ENCODE peak calls at places on chromosomes 6 and 20, in five cellular contexts. G, S, A, Q and H are unnamed samples.

GRCh38 chr6:15158821-15159619 is 86.8 kb upstream of the JARID2 start:
- DNase-seq in G (no peak), S (no peak), A (peak), Q (no peak), H (no peak)

GRCh38 chr6:127547909-127548649 is 28.9 kb upstream of the C6orf58 start:
- DNase-seq in G (peak), S (no peak), A (no peak), Q (peak), H (peak)

GRCh38 chr6:12008366-12009179 is 3.5 kb upstream of the HIVEP1 start:
- DNase-seq in G (peak), S (peak), A (peak), Q (peak), H (peak)

GRCh38 chr20:36248836-36249235 is 12.6 kb downstream of the AAR2 start:
- DNase-seq in G (no peak), S (no peak), A (no peak), Q (no peak), H (no peak)

GRCh38 chr6:109834595-109835437 is 143.3 kb upstream of the GPR6 start:
- DNase-seq in G (no peak), S (no peak), A (peak), Q (no peak), H (no peak)

GRCh38 chr20:3115190-3116107 is 30.9 kb upstream of the AVP start:
- DNase-seq in G (peak), S (no peak), A (peak), Q (peak), H (peak)

GRCh38 chr6:92427408-92427905 is 991.9 kb downstream of the EPHA7 start:
- DNase-seq in G (no peak), S (no peak), A (no peak), Q (no peak), H (no peak)

GRCh38 chr6:79524065-79524464 is 13.2 kb downstream of the LCA5 start:
- DNase-seq in G (no peak), S (no peak), A (no peak), Q (no peak), H (no peak)

GRCh38 chr20:3021777-3022176 is 21.6 kb upstream of the GNRH2 start:
- DNase-seq in G (no peak), S (no peak), A (no peak), Q (no peak), H (no peak)

GRCh38 chr20:64047968-64048401 is 1.5 kb downstream of the SOX18 start:
- DNase-seq in G (no peak), S (no peak), A (no peak), Q (no peak), H (no peak)

GRCh38 chr6:108689279-108690161 is 128.8 kb downstream of the FOXO3 start:
- DNase-seq in G (peak), S (no peak), A (no peak), Q (peak), H (peak)

GRCh38 chr20:35698298-35699126 is 640 bp downstream of the NFS1 start:
- DNase-seq in G (no peak), S (no peak), A (peak), Q (no peak), H (no peak)

GRCh38 chr6:74519172-74519571 is 686.7 kb downstream of the COL12A1 start:
- DNase-seq in G (peak), S (no peak), A (no peak), Q (peak), H (peak)

GRCh38 chr6:31579119-31579505 is 3.1 kb downstream of the LTB start:
- DNase-seq in G (no peak), S (no peak), A (no peak), Q (no peak), H (no peak)

GRCh38 chr6:116512709-116513108 is 1.3 kb downstream of the CALHM5 start:
- DNase-seq in G (no peak), S (no peak), A (no peak), Q (no peak), H (no peak)

GRCh38 chr6:35251949-35252348 is 7.6 kb upstream of the ZNF76 start:
- DNase-seq in G (no peak), S (no peak), A (no peak), Q (no peak), H (no peak)

GRCh38 chr6:150717419-150717818 is 117.7 kb downstream of the PLEKHG1 start:
- DNase-seq in G (no peak), S (no peak), A (no peak), Q (no peak), H (no peak)

GRCh38 chr6:85078071-85078470 is 313.7 kb upstream of the TBX18 start:
- DNase-seq in G (peak), S (no peak), A (no peak), Q (peak), H (peak)

GRCh38 chr20:48682529-48683385 is 145.0 kb downstream of the PREX1 start:
- DNase-seq in G (peak), S (no peak), A (peak), Q (peak), H (peak)

GRCh38 chr20:57840066-57840465 is 130.3 kb upstream of the PMEPA1 start:
- DNase-seq in G (no peak), S (no peak), A (no peak), Q (no peak), H (no peak)

GRCh38 chr20:1509237-1509636 is 18.0 kb upstream of the SIRPB2 start:
- DNase-seq in G (peak), S (no peak), A (no peak), Q (peak), H (peak)

GRCh38 chr6:86938814-86939213 is 1.5 kb downstream of the HTR1E start:
- DNase-seq in G (no peak), S (no peak), A (no peak), Q (no peak), H (no peak)

GRCh38 chr20:49400410-49400809 is 82.1 kb downstream of the KCNB1 start:
- DNase-seq in G (no peak), S (no peak), A (no peak), Q (peak), H (peak)

GRCh38 chr6:30100585-30101422 is 12.1 kb downstream of the TRIM31 start:
- DNase-seq in G (no peak), S (no peak), A (peak), Q (no peak), H (no peak)

GRCh38 chr6:19991176-19991575 is 154.0 kb downstream of the ID4 start:
- DNase-seq in G (no peak), S (no peak), A (no peak), Q (no peak), H (no peak)

GRCh38 chr6:41675992-41676391 is 37.7 kb downstream of the MDFI start:
- DNase-seq in G (no peak), S (no peak), A (no peak), Q (no peak), H (no peak)

GRCh38 chr6:126033696-126034095 is 47.4 kb downstream of the TRMT11 start:
- DNase-seq in G (peak), S (no peak), A (peak), Q (peak), H (peak)

GRCh38 chr6:102154176-102154575 is 760.7 kb downstream of the GRIK2 start:
- DNase-seq in G (no peak), S (no peak), A (no peak), Q (no peak), H (no peak)

GRCh38 chr6:1498491-1499113 is 109.2 kb downstream of the FOXF2 start:
- DNase-seq in G (peak), S (no peak), A (peak), Q (no peak), H (no peak)

GRCh38 chr20:63554361-63555278 is 661 bp downstream of the FNDC11 start:
- DNase-seq in G (no peak), S (no peak), A (peak), Q (no peak), H (no peak)

GRCh38 chr6:162371133-162371532 is 356.4 kb downstream of the PRKN start:
- DNase-seq in G (no peak), S (no peak), A (no peak), Q (no peak), H (no peak)

GRCh38 chr6:121999458-122000065 is 399.9 kb upstream of the HSF2 start:
- DNase-seq in G (no peak), S (no peak), A (no peak), Q (no peak), H (no peak)

GRCh38 chr6:100753421-100753820 is 127.7 kb downstream of the ASCC3 start:
- DNase-seq in G (no peak), S (no peak), A (no peak), Q (no peak), H (no peak)

GRCh38 chr20:62515280-62515679 is 39.5 kb upstream of the GATA5 start:
- DNase-seq in G (no peak), S (no peak), A (no peak), Q (no peak), H (no peak)

GRCh38 chr20:62515826-62516225 is 40.0 kb upstream of the GATA5 start:
- DNase-seq in G (no peak), S (no peak), A (no peak), Q (no peak), H (no peak)

GRCh38 chr20:62517168-62517567 is 41.4 kb upstream of the GATA5 start:
- DNase-seq in G (no peak), S (no peak), A (no peak), Q (no peak), H (no peak)

GRCh38 chr20:62517901-62518610 is 42.3 kb upstream of the GATA5 start:
- DNase-seq in G (no peak), S (no peak), A (no peak), Q (no peak), H (no peak)

GRCh38 chr20:62516345-62516744 is 40.5 kb upstream of the GATA5 start:
- DNase-seq in G (no peak), S (no peak), A (peak), Q (no peak), H (no peak)
- TF ChIP-seq CTCF in G (no peak), S (no peak), A (peak), Q (no peak), H (peak)

GRCh38 chr6:168440520-168441433 is at the start of gene SMOC2:
- DNase-seq in G (no peak), S (no peak), A (peak), Q (no peak), H (no peak)
- H3K4me3 ChIP-seq in G (no peak), S (peak), A (peak), Q (no peak), H (peak)

GRCh38 chr6:27604986-27605385 is 132.1 kb upstream of the ZNF184 start:
- DNase-seq in G (no peak), S (no peak), A (no peak), Q (no peak), H (no peak)

GRCh38 chr6:27611451-27611850 is 138.5 kb upstream of the ZNF184 start:
- DNase-seq in G (no peak), S (no peak), A (no peak), Q (no peak), H (no peak)

GRCh38 chr6:27605401-27606342 is 132.8 kb upstream of the ZNF184 start:
- DNase-seq in G (peak), S (no peak), A (no peak), Q (peak), H (peak)

DNA sequence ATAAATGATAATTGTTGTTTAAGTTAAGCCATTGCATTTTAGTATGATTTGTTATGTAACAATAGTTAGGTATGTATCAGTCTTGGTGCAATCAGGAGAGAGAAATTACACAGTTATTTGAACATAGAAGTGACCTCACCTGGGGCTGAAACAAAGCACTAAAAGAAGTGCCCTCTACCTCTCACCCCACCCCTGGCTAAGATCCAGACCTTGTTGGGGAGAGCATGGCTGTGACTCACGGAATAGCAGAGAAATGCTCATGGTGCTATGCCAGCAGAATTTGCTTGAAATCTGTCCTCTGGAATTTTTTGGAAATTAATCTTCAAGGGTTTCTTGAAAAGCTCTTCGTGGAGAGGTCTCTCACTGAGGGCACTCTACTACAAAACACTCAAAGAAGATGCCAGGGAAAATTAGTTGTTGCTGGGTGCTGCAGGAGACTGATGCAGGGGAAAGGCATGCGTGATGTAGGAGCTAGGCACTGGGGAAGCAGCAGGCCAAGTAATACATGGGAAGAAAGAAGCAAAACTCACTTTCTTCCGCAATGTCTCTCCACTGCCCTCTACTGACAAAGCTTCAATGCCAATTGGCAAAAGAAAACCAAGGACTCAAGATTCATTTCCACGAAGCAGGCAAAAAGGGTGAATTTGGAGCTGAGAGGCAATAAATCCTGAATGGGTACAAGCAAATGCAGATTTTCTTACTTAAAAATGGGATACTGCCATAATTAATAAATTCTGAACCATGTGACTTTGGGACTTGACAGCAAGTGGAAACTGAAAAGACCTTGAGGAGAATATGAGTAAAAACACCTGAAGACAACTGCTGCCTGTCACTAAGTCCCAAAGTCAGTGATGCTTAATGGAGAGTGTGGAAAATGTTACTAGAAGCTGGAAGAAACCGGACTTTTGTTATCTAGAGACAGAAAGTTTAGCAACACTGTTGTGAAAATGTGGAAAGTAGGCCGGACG is 136.3 kb upstream of the ZNF184 start:
- DNase-seq in G (peak), S (no peak), A (peak), Q (peak), H (peak)
- TF ChIP-seq CTCF in G (peak), S (peak), A (peak), Q (peak), H (peak)

GRCh38 chr6:158687507-158687906 is 37.7 kb downstream of the SYTL3 start:
- DNase-seq in G (no peak), S (no peak), A (no peak), Q (no peak), H (no peak)

GRCh38 chr6:158684745-158685355 is 35.0 kb downstream of the SYTL3 start:
- DNase-seq in G (no peak), S (no peak), A (no peak), Q (no peak), H (peak)

GRCh38 chr6:158684311-158684710 is 34.5 kb downstream of the SYTL3 start:
- DNase-seq in G (no peak), S (no peak), A (no peak), Q (no peak), H (no peak)

GRCh38 chr6:158686791-158687381 is 37.0 kb downstream of the SYTL3 start:
- DNase-seq in G (no peak), S (no peak), A (no peak), Q (no peak), H (no peak)

DNA sequence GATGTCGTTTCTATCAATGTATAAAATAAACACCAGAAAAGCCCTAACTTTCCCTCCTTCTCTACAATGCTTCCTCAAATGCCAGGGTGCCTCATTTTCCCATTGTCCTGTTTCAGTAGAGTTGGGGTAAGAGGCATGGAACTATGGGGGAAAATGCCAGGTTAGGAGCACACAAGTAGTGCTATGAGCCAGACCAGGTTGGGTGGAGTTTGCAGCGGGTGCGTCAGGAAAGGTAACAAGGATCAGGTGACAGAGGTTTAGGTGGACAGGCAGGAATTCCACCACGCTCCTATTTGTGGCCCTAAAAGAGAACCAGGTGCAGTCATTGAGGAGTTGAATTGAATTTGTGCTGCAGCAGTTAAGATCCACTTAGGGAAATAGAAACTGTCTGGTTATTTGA is 36.5 kb downstream of the SYTL3 start:
- DNase-seq in G (no peak), S (no peak), A (no peak), Q (no peak), H (no peak)
- H3K4me3 ChIP-seq in G (no peak), S (no peak), A (no peak), Q (no peak), H (no peak)

GRCh38 chr20:56817780-56818675 is 188.9 kb downstream of the TFAP2C start:
- DNase-seq in G (no peak), S (no peak), A (no peak), Q (no peak), H (no peak)
- TF ChIP-seq CTCF in G (no peak), S (no peak), A (no peak), Q (no peak), H (no peak)

GRCh38 chr20:51541189-51542032 is 1.1 kb downstream of the NFATC2 start:
- DNase-seq in G (peak), S (no peak), A (no peak), Q (peak), H (peak)
- H3K4me3 ChIP-seq in G (no peak), S (peak), A (no peak), Q (no peak), H (no peak)

GRCh38 chr20:24166127-24166389 is 177.5 kb upstream of the GGTLC1 start:
- DNase-seq in G (no peak), S (no peak), A (no peak), Q (no peak), H (no peak)
- TF ChIP-seq CTCF in G (no peak), S (no peak), A (no peak), Q (no peak), H (no peak)

GRCh38 chr6:167510648-167511047 is 185.8 kb downstream of the TTLL2 start:
- DNase-seq in G (no peak), S (no peak), A (peak), Q (no peak), H (no peak)

GRCh38 chr6:167512926-167513325 is 188.0 kb downstream of the TTLL2 start:
- DNase-seq in G (no peak), S (no peak), A (no peak), Q (no peak), H (no peak)

GRCh38 chr6:167514524-167514923 is 189.6 kb downstream of the TTLL2 start:
- DNase-seq in G (no peak), S (no peak), A (no peak), Q (no peak), H (no peak)

GRCh38 chr6:167515873-167516507 is 191.1 kb downstream of the TTLL2 start:
- DNase-seq in G (no peak), S (no peak), A (no peak), Q (no peak), H (no peak)

DNA sequence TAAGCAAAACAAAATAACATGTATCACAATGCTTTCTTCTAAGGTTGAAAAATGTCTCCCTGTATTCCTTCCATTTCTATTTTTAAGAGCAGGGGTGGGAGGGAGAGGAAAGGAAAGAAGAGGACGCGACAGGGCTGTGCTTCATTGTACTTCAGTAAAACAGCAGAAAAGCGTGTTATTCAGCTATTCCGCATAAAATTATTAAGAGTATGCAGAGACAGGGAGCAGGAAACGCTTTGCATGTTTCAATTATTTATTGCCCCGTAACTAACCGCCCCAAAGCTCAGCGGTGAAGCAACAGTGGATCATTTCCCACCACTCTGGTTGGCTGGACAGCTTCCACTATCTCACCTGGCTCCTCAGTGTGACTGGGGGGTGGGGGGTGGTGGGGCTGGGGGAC is 188.9 kb downstream of the TTLL2 start:
- DNase-seq in G (no peak), S (no peak), A (no peak), Q (no peak), H (no peak)
- H3K4me3 ChIP-seq in G (no peak), S (no peak), A (no peak), Q (no peak), H (no peak)

GRCh38 chr6:90216081-90216977 is 80.3 kb downstream of the BACH2 start:
- DNase-seq in G (peak), S (no peak), A (no peak), Q (no peak), H (no peak)

GRCh38 chr6:90214461-90214860 is 82.2 kb downstream of the BACH2 start:
- DNase-seq in G (no peak), S (no peak), A (no peak), Q (no peak), H (no peak)

GRCh38 chr6:90209527-90209926 is 87.1 kb downstream of the BACH2 start:
- DNase-seq in G (no peak), S (no peak), A (no peak), Q (no peak), H (no peak)

GRCh38 chr6:90214966-90215365 is 81.7 kb downstream of the BACH2 start:
- DNase-seq in G (no peak), S (no peak), A (no peak), Q (no peak), H (no peak)

DNA sequence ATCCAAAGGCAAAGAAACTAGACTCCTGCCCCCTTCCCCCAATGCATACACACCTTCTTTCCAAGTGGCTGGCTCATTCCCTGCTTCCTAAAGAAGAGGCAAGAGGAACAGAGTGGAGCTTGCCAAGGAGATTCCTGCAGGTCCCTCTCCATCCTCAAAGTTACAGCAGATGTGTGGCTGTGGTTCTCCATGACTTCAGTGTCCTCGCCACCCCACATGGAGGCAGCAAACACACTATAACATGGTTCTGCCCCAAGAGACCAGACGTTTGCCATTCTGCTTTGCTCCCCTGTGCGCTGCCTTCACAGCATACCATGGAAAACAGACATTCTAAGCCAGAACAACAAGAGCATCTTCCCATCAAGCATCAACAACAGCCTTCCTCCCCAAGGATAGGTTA is 84.4 kb downstream of the BACH2 start:
- DNase-seq in G (no peak), S (no peak), A (no peak), Q (no peak), H (no peak)
- TF ChIP-seq CTCF in G (no peak), S (no peak), A (no peak), Q (no peak), H (no peak)